ENCODE peak calls at places on chromosomes 7 and 10, in four cellular contexts. P, B, D and J are unnamed samples.

GRCh38 chr7:3943779-3944520 is 642.9 kb downstream of the SDK1 start:
- DNase-seq in P (no peak), B (no peak), D (no peak), J (no peak)

GRCh38 chr10:88120599-88121333 is 257.3 kb downstream of the PTEN start:
- DNase-seq in P (no peak), B (no peak), D (no peak), J (no peak)

GRCh38 chr10:97320480-97321031 is 1.5 kb downstream of the FRAT1 start:
- DNase-seq in P (peak; percentile 15), B (no peak), D (peak; percentile 33), J (no peak)

GRCh38 chr7:77600952-77601351 is 63.9 kb downstream of the PTPN12 start:
- DNase-seq in P (no peak), B (no peak), D (no peak), J (no peak)

GRCh38 chr10:63713191-63714144 is 192.3 kb downstream of the REEP3 start:
- DNase-seq in P (peak; percentile 27), B (no peak), D (peak; percentile 61), J (no peak)

GRCh38 chr10:26550774-26551526 is 112.8 kb downstream of the APBB1IP start:
- DNase-seq in P (no peak), B (no peak), D (no peak), J (no peak)

GRCh38 chr10:48509061-48509772 is 95.7 kb downstream of the ARHGAP22 start:
- DNase-seq in P (no peak), B (no peak), D (peak; percentile 8), J (no peak)

GRCh38 chr10:122021828-122022227 is 32.9 kb downstream of the TACC2 start:
- DNase-seq in P (no peak), B (no peak), D (no peak), J (no peak)

GRCh38 chr7:129615018-129615417 is 3.5 kb downstream of the NRF1 start:
- DNase-seq in P (no peak), B (no peak), D (no peak), J (no peak)

GRCh38 chr7:82375068-82375467 is 68.5 kb downstream of the CACNA2D1 start:
- DNase-seq in P (no peak), B (no peak), D (no peak), J (no peak)

GRCh38 chr7:106126170-106126938 is 14.2 kb upstream of the SYPL1 start:
- DNase-seq in P (no peak), B (no peak), D (no peak), J (no peak)

GRCh38 chr10:126478600-126478999 is 90.3 kb upstream of the ADAM12 start:
- DNase-seq in P (no peak), B (no peak), D (no peak), J (no peak)

GRCh38 chr10:103855424-103855823 is at the start of gene SH3PXD2A:
- DNase-seq in P (peak; percentile 78), B (no peak), D (peak; percentile 87), J (peak; percentile 67)

GRCh38 chr10:79269969-79270368 is 77.3 kb upstream of the PPIF start:
- DNase-seq in P (no peak), B (no peak), D (no peak), J (no peak)

GRCh38 chr7:27586825-27587224 is 75.9 kb downstream of the HIBADH start:
- DNase-seq in P (no peak), B (no peak), D (no peak), J (no peak)